ENCODE peak calls at places on chromosomes 7 and 10, in seven cellular contexts. U, G, C, D, L, F and M are unnamed samples.

GRCh38 chr7:111089822-111090426 is 1.0 kb upstream of the LRRN3 start:
- DNase-seq in F (no peak), U (peak; percentile 24), C (no peak), D (peak; percentile 15), L (no peak), G (no peak), M (no peak)

GRCh38 chr10:124657806-124658205 is 86.4 kb downstream of the FAM53B start:
- DNase-seq in F (no peak), C (no peak), L (no peak), G (no peak), D (no peak), U (no peak), M (no peak)

GRCh38 chr10:16943301-16944080 is 126.3 kb upstream of the RSU1 start:
- DNase-seq in C (no peak), U (no peak), L (no peak), F (no peak), D (no peak), G (no peak), M (no peak)

GRCh38 chr10:79112898-79113431 is 44.2 kb downstream of the ZMIZ1 start:
- DNase-seq in D (peak; percentile 64), L (no peak), U (peak; percentile 91), F (no peak), C (no peak), G (peak; percentile 54), M (peak; percentile 85)

GRCh38 chr10:77541944-77542343 is 95.7 kb downstream of the KCNMA1 start:
- DNase-seq in D (no peak), F (no peak), C (no peak), U (no peak), L (no peak), G (no peak), M (no peak)

GRCh38 chr7:136555933-136556332 is 312.5 kb upstream of the CHRM2 start:
- DNase-seq in C (no peak), U (no peak), D (no peak), F (no peak), L (no peak), G (no peak), M (no peak)

GRCh38 chr7:108181073-108181985 is 51.2 kb upstream of the LAMB4 start:
- DNase-seq in U (peak; percentile 39), G (no peak), C (peak; percentile 30), L (no peak), D (peak; percentile 38), F (no peak), M (no peak)

GRCh38 chr10:70381491-70382421 is 669 bp downstream of the LRRC20 start:
- DNase-seq in G (peak; percentile 62), L (peak; percentile 53), D (peak; percentile 44), C (no peak), F (no peak), U (peak; percentile 39), M (no peak)

GRCh38 chr7:44431091-44431608 is 59.3 kb downstream of the NUDCD3 start:
- DNase-seq in F (no peak), U (no peak), C (no peak), L (no peak), D (no peak), G (no peak), M (no peak)

DNA sequence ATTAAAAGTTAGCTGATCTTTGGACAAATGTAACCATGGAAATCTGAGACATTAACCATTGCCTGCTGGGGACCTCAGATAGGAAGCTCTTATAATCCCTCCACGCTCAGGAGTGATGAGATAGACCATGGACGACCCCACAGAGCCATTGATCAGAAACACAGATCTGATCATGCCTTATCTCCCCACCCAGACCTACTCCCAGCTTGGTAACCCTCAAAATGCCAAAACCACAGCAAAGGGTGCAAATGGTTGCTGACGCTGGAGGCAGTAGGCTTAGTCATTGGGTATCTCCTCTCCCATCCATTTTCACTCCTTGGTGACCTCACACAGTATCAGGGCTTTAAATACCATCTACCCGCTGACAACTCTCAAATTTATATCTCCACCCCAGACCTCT is 60.9 kb downstream of the CRTAC1 start:
- DNase-seq in C (no peak), F (no peak), G (no peak), D (no peak), U (no peak), L (no peak), M (no peak)
- H3K27me3 ChIP-seq in C (peaks cover 6% of the 10 kb centered on the region), F (no peaks in the 10 kb centered on the region), G (peaks cover 71% of the 10 kb centered on the region), D (peaks cover 41% of the 10 kb centered on the region), U (peaks cover 10% of the 10 kb centered on the region), L (no peaks in the 10 kb centered on the region), M (peaks cover 14% of the 10 kb centered on the region)

GRCh38 chr10:117792214-117792613 is 249.7 kb downstream of the EMX2 start:
- DNase-seq in D (no peak), F (no peak), U (no peak), G (no peak), L (no peak), C (no peak), M (no peak)

GRCh38 chr10:117790621-117791020 is 248.1 kb downstream of the EMX2 start:
- DNase-seq in F (no peak), C (no peak), L (no peak), D (no peak), U (no peak), G (no peak), M (no peak)

GRCh38 chr10:117788911-117789310 is 246.4 kb downstream of the EMX2 start:
- DNase-seq in C (no peak), D (no peak), L (no peak), F (no peak), U (no peak), G (no peak), M (no peak)

GRCh38 chr10:117784776-117785175 is 242.2 kb downstream of the EMX2 start:
- DNase-seq in L (no peak), D (no peak), C (no peak), F (no peak), U (no peak), G (no peak), M (no peak)

GRCh38 chr10:117790177-117790576 is 247.6 kb downstream of the EMX2 start:
- DNase-seq in U (no peak), D (no peak), C (no peak), F (no peak), L (no peak), G (no peak), M (no peak)
- H3K27me3 ChIP-seq in U (no peaks in the 10 kb centered on the region), D (no peaks in the 10 kb centered on the region), C (no peaks in the 10 kb centered on the region), F (no peaks in the 10 kb centered on the region), L (no peaks in the 10 kb centered on the region), G (peaks cover 18% of the 10 kb centered on the region), M (peaks cover 20% of the 10 kb centered on the region)

GRCh38 chr7:1775389-1775788 is 105.3 kb downstream of the ELFN1 start:
- DNase-seq in U (no peak), G (no peak), C (no peak), L (no peak), D (no peak), F (no peak), M (no peak)
- H3K27me3 ChIP-seq in U (no peaks in the 10 kb centered on the region), G (no peaks in the 10 kb centered on the region), C (no peaks in the 10 kb centered on the region), L (no peaks in the 10 kb centered on the region), D (peaks cover 3% of the 10 kb centered on the region), F (no peaks in the 10 kb centered on the region), M (peaks cover 9% of the 10 kb centered on the region)

GRCh38 chr7:6536262-6536770 is 14.9 kb downstream of the GRID2IP start:
- DNase-seq in C (no peak), F (no peak), L (no peak), D (no peak), U (no peak), G (no peak), M (no peak)

GRCh38 chr7:6532516-6532915 is 18.7 kb downstream of the GRID2IP start:
- DNase-seq in F (no peak), L (no peak), C (no peak), U (no peak), D (no peak), G (no peak), M (no peak)

GRCh38 chr7:6531492-6532279 is 19.6 kb downstream of the GRID2IP start:
- DNase-seq in D (no peak), F (no peak), C (no peak), U (no peak), L (no peak), G (no peak), M (no peak)

GRCh38 chr7:6536899-6537298 is 14.4 kb downstream of the GRID2IP start:
- DNase-seq in G (no peak), D (no peak), L (no peak), C (no peak), F (no peak), U (no peak), M (no peak)

GRCh38 chr7:6533893-6534804 is 17.1 kb downstream of the GRID2IP start:
- DNase-seq in G (no peak), U (no peak), C (no peak), L (no peak), D (no peak), F (no peak), M (no peak)
- H3K27me3 ChIP-seq in G (peaks cover 79% of the 10 kb centered on the region), U (peaks cover 14% of the 10 kb centered on the region), C (peaks cover 53% of the 10 kb centered on the region), L (no peaks in the 10 kb centered on the region), D (peaks cover 87% of the 10 kb centered on the region), F (peaks cover 6% of the 10 kb centered on the region), M (peaks cover 17% of the 10 kb centered on the region)